ENCODE peak calls at places on chromosomes 12 and 14, in ten cellular contexts. S, J, N, F, C, O, B, A, I and E are unnamed samples.

GRCh38 chr12:113088971-113089756 is 32.6 kb downstream of the DTX1 start:
- DNase-seq in S (no peak), J (peak), N (no peak), F (no peak), C (no peak), O (no peak), B (no peak), A (no peak), I (no peak), E (no peak)

GRCh38 chr12:128829870-128830504 is 6.2 kb upstream of the SLC15A4 start:
- DNase-seq in S (no peak), J (no peak), N (no peak), F (no peak), C (no peak), O (no peak), B (no peak), A (no peak), I (no peak), E (no peak)

GRCh38 chr14:68978550-68978911 is 571 bp downstream of the ACTN1 start:
- DNase-seq in S (peak), J (peak), N (peak), F (peak), C (no peak), O (peak), B (peak), A (no peak), I (peak), E (no peak)

GRCh38 chr14:86990396-86990795 is 1002.6 kb downstream of the GALC start:
- DNase-seq in S (no peak), J (no peak), N (no peak), F (no peak), C (no peak), O (no peak), B (peak), A (no peak), I (peak), E (no peak)

GRCh38 chr12:58922849-58923248 is 2.5 kb upstream of the LRIG3 start:
- DNase-seq in S (peak), J (no peak), N (peak), F (no peak), C (no peak), O (peak), B (peak), A (no peak), I (peak), E (peak)

GRCh38 chr12:26056335-26056734 is 68.5 kb downstream of the BHLHE41 start:
- DNase-seq in S (peak), J (no peak), N (peak), F (no peak), C (no peak), O (peak), B (peak), A (peak), I (peak), E (peak)

GRCh38 chr14:39034481-39035296 is 68.3 kb downstream of the SEC23A start:
- DNase-seq in S (peak), J (no peak), N (peak), F (peak), C (no peak), O (peak), B (no peak), A (no peak), I (peak), E (no peak)

GRCh38 chr12:47686645-47687240 is 19.1 kb downstream of the RPAP3 start:
- DNase-seq in S (peak), J (no peak), N (peak), F (peak), C (no peak), O (peak), B (peak), A (no peak), I (peak), E (peak)

GRCh38 chr12:131471271-131471905 is 239.5 kb upstream of the SFSWAP start:
- DNase-seq in S (no peak), J (no peak), N (no peak), F (no peak), C (no peak), O (no peak), B (no peak), A (no peak), I (no peak), E (no peak)

GRCh38 chr12:83106873-83107272 is 420.2 kb downstream of the TMTC2 start:
- DNase-seq in S (no peak), J (no peak), N (no peak), F (no peak), C (no peak), O (no peak), B (no peak), A (no peak), I (no peak), E (no peak)

GRCh38 chr12:58847876-58848600 is 72.3 kb downstream of the LRIG3 start:
- DNase-seq in S (peak), J (no peak), N (no peak), F (no peak), C (no peak), O (no peak), B (no peak), A (no peak), I (no peak), E (no peak)